ENCODE peak calls at places on chromosomes 7 and 10, in six cellular contexts. V is B cell, S is neural crest cell, Y is breast epithelium, W is transverse colon, L is lower lobe of right lung. Z is an unnamed sample.

GRCh38 chr10:11113156-11113555 is 95.5 kb downstream of the CELF2 start:
- DNase-seq in V (peak; percentile 64), S (no peak), Y (no peak), W (no peak), L (no peak), Z (no peak)

GRCh38 chr7:27171636-27172387 is 2.3 kb downstream of the HOXA10 start:
- DNase-seq in V (peak; percentile 19), S (no peak), Y (peak; percentile 38), W (peak; percentile 35), L (no peak), Z (no peak)

GRCh38 chr10:58299580-58299979 is 30.6 kb downstream of the CISD1 start:
- DNase-seq in V (peak; percentile 71), S (peak; percentile 54), Y (no peak), W (peak; percentile 65), L (no peak), Z (peak; percentile 38)

GRCh38 chr10:75492151-75492550 is 60.7 kb downstream of the LRMDA start:
- DNase-seq in V (no peak), S (no peak), Y (no peak), W (no peak), L (no peak), Z (no peak)

GRCh38 chr10:6027929-6028328 is 34.2 kb downstream of the IL2RA start:
- DNase-seq in V (no peak), S (no peak), Y (no peak), W (no peak), L (no peak), Z (no peak)

GRCh38 chr10:129285459-129285858 is 181.6 kb upstream of the MGMT start:
- DNase-seq in V (no peak), S (no peak), Y (no peak), W (no peak), L (no peak), Z (no peak)

GRCh38 chr10:26380815-26381214 is 57.3 kb upstream of the APBB1IP start:
- DNase-seq in V (no peak), S (no peak), Y (no peak), W (no peak), L (no peak), Z (no peak)

GRCh38 chr7:149126662-149127321 is 668 bp upstream of the ZNF425 start:
- DNase-seq in V (peak; percentile 66), S (peak; percentile 41), Y (no peak), W (peak; percentile 60), L (peak; percentile 82), Z (no peak)

GRCh38 chr10:25026463-25026862 is 10.1 kb downstream of the THNSL1 start:
- DNase-seq in V (no peak), S (no peak), Y (no peak), W (no peak), L (no peak), Z (no peak)

GRCh38 chr10:18312385-18313145 is 172.3 kb downstream of the CACNB2 start:
- DNase-seq in V (peak; percentile 2), S (no peak), Y (no peak), W (no peak), L (no peak), Z (no peak)

GRCh38 chr10:79984851-79985250 is 35.9 kb upstream of the SFTPD start:
- DNase-seq in V (no peak), S (no peak), Y (no peak), W (peak; percentile 8), L (peak; percentile 64), Z (no peak)

GRCh38 chr10:15344876-15345285 is 26.2 kb downstream of the FAM171A1 start:
- DNase-seq in V (no peak), S (peak; percentile 9), Y (no peak), W (no peak), L (no peak), Z (no peak)

GRCh38 chr7:107579881-107580715 is at the start of gene BCAP29:
- DNase-seq in V (peak; percentile 91), S (peak; percentile 71), Y (peak; percentile 79), W (peak; percentile 81), L (peak; percentile 84), Z (no peak)
- TF ChIP-seq CTCF in V (no peak), S (peak; percentile 46), Y (no peak), W (peak; percentile 25), L (peak; percentile 36), Z (no peak)

GRCh38 chr10:1078668-1079067 is 22.5 kb downstream of the WDR37 start:
- DNase-seq in V (no peak), S (no peak), Y (no peak), W (no peak), L (no peak), Z (no peak)

GRCh38 chr10:1074748-1075358 is 18.7 kb downstream of the WDR37 start:
- DNase-seq in V (no peak), S (no peak), Y (no peak), W (no peak), L (peak; percentile 78), Z (no peak)

GRCh38 chr10:1070939-1071338 is 14.8 kb downstream of the WDR37 start:
- DNase-seq in V (no peak), S (no peak), Y (no peak), W (no peak), L (no peak), Z (no peak)

GRCh38 chr10:1069680-1070079 is 13.5 kb downstream of the WDR37 start:
- DNase-seq in V (no peak), S (no peak), Y (no peak), W (no peak), L (no peak), Z (no peak)

DNA sequence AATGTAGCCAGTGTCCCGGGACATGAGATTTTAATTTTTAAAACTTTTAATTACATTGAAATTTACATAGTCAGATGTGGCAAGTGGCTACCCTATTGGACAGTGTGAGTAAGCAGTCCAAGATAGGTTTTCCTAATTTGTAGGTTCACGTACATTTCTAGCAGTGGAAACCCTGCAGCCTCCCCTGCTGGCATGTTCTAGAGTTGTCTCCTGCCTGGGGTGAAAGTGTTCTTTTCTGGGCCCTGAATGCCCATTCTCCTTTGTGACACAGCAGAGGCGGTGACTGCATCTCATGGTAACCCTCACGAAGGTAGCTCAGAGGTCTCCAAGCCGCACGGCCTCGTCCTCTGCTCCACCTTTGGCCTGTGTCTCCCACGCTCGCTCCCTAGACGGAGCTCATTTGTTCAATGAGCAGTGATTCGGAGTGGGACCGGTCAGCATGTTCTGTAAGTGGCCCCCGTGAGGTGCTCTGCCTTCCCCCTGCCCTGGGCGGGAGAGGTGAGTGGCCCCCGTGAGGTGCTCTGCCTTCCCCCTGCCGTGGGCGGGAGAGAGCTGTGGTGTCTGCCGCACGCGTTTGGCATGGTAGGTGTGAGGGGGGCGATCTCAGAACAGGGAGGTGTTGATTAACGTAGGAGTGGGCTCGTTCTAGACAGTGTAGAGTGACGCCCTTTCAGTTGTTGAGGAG is 18.0 kb downstream of the WDR37 start:
- DNase-seq in V (no peak), S (no peak), Y (no peak), W (no peak), L (no peak), Z (no peak)
- TF ChIP-seq CTCF in V (no peak), S (no peak), Y (no peak), W (no peak), L (no peak), Z (no peak)

DNA sequence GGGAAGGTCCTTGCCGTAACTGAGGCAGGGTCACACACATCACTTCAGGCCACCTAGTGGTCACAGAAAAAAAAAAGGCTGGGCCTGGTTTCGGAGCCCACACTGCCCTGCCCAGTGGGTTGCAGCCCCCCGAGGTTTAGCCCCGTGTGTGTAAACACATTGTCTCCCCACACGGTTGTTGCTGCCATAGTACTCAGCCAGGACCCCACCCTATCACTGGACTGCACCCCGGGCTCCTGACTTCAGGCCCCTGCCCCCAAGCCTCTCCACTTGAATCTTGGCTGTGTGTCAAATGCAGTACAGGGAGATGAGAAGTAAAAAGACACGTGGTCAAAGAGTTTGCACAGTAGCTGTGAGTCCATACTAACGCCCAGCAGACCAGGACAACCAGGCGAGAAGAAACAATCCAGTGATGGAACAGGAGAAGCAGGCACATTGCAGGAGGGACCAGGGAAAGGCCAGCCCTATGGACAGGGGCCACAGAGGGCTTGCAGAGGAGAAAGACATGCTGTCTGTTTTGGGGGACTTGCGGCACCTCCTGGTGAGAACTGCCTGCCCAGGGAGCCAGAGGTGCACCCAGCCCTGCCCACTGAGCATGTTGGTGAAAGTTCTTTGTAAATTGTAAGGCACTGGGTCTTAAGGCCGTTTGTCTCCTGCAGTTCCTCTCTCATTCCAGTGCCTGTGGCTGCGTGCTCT is 91.3 kb upstream of the MACROH2A2 start:
- DNase-seq in V (no peak), S (peak; percentile 10), Y (no peak), W (no peak), L (no peak), Z (no peak)
- TF ChIP-seq CTCF in V (no peak), S (peak; percentile 54), Y (no peak), W (peak; percentile 24), L (peak; percentile 23), Z (no peak)

GRCh38 chr10:94232711-94233383 is 129.9 kb downstream of the NOC3L start:
- DNase-seq in V (no peak), S (no peak), Y (no peak), W (no peak), L (no peak), Z (no peak)
- TF ChIP-seq CTCF in V (no peak), S (no peak), Y (no peak), W (no peak), L (no peak), Z (no peak)

DNA sequence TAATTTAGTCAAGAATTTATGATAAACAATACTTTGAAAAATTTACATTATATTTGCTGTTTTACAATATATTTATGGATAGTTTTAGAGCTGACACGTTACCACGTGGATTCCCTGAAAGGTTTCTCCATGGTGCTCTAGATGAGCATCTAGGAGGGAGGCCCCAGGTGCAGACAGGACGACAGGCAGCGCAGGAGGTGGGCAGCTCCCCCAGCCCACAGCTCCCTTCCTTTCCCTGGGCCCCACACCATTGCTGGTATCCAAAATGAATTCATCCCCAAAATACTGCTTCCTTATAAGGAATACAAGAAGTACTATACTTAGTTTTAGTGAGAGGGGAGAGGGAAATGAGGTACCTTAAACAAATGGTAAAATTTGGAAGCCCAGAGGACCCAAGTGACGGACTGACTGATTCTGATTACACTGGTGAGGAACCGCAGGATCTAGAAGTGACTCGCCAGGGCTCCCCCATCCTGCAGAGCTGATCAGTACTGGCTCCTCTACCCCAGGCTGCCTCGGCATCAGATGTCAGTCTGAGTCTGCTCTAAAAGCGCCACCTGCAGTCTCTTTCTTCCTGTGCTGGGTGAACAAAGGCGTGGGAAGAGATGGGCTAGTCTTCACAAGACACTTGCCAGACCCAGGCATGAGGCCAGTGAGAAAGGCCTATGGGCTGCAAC is 89.2 kb downstream of the DLG5 start:
- DNase-seq in V (peak; percentile 37), S (peak; percentile 35), Y (no peak), W (peak; percentile 50), L (no peak), Z (no peak)
- TF ChIP-seq CTCF in V (peak; percentile 8), S (peak; percentile 22), Y (no peak), W (no peak), L (no peak), Z (no peak)

DNA sequence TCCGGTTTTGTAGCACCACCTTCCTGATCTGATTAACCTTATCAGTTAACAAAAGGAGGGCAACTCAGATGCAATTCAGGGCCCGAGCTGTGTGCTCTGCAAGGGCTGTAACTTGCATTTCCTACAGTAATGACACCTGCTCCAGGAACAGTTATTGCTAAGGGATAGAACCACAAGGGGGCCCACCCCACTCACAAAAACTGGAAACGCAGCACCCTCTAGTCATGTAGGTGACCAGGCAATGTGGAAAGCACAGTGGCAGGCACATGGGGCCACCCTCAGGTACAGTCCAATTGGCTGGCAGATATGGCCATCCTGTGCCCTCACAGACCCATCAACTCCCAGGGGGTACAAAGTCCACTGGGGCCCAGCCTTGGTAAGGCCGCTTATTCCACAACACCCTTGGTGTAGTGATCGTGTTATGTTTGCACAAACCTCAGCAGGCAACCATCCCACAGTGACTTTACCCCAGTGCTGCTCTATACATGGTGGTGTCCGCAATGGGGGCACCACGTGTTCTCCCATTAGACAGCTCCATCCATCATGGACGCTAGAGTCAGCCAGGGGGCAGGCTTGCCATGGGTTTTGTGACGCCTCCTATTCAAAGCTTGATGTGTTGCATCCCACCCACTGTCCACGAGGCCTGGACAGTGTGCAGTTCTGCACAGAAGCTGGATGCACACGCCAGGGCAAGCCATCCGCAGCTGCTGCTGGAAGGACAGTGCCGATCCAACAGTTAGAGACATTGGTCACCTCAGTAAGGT is 9.4 kb downstream of the RNF133 start:
- DNase-seq in V (no peak), S (no peak), Y (no peak), W (no peak), L (no peak), Z (no peak)
- TF ChIP-seq CTCF in V (no peak), S (no peak), Y (no peak), W (no peak), L (no peak), Z (peak; percentile 1)